ENCODE peak calls at places on chromosomes 11 and 22, in nine cellular contexts. One of them, this sample, is unnamed.

GRCh38 chr11:108112059-108112458 is 9.3 kb upstream of the ACAT1 start:
- DNase-seq in stimulated activated CD4-positive, alpha-beta T cell treated with anti-CD3 and anti-CD28 coated beads, Interleukin-4, amount 100 ng/mL, for 4 hours: no peak
- DNase-seq in left lobe of liver: no peak
- DNase-seq in effector memory CD8-positive, alpha-beta T cell: no peak
- DNase-seq in LoVo: no peak
- DNase-seq in Caki2: no peak
- DNase-seq in NCI-H2171: no peak
- DNase-seq in GM13977: no peak
- DNase-seq in cardiac muscle cell: no peak
- DNase-seq in this sample: no peak

GRCh38 chr22:43392385-43392989 is 19.3 kb upstream of the MPPED1 start:
- DNase-seq in left lobe of liver: no peak
- DNase-seq in GM13977: no peak
- DNase-seq in cardiac muscle cell: no peak
- DNase-seq in NCI-H2171: no peak
- DNase-seq in Caki2: no peak
- DNase-seq in stimulated activated CD4-positive, alpha-beta T cell treated with anti-CD3 and anti-CD28 coated beads, Interleukin-4, amount 100 ng/mL, for 4 hours: no peak
- DNase-seq in LoVo: no peak
- DNase-seq in effector memory CD8-positive, alpha-beta T cell: no peak
- DNase-seq in this sample: no peak

GRCh38 chr11:35388054-35388453 is 31.3 kb downstream of the SLC1A2 start:
- DNase-seq in left lobe of liver: no peak
- DNase-seq in GM13977: no peak
- DNase-seq in NCI-H2171: no peak
- DNase-seq in LoVo: no peak
- DNase-seq in effector memory CD8-positive, alpha-beta T cell: no peak
- DNase-seq in stimulated activated CD4-positive, alpha-beta T cell treated with anti-CD3 and anti-CD28 coated beads, Interleukin-4, amount 100 ng/mL, for 4 hours: no peak
- DNase-seq in Caki2: no peak
- DNase-seq in cardiac muscle cell: no peak
- DNase-seq in this sample: no peak

GRCh38 chr11:111438168-111438567 is 59.1 kb upstream of the POU2AF1 start:
- DNase-seq in effector memory CD8-positive, alpha-beta T cell: no peak
- DNase-seq in stimulated activated CD4-positive, alpha-beta T cell treated with anti-CD3 and anti-CD28 coated beads, Interleukin-4, amount 100 ng/mL, for 4 hours: no peak
- DNase-seq in left lobe of liver: no peak
- DNase-seq in cardiac muscle cell: no peak
- DNase-seq in GM13977: no peak
- DNase-seq in LoVo: no peak
- DNase-seq in Caki2: no peak
- DNase-seq in NCI-H2171: no peak
- DNase-seq in this sample: no peak

GRCh38 chr11:2507945-2508749 is 63.3 kb downstream of the KCNQ1 start:
- DNase-seq in NCI-H2171: no peak
- DNase-seq in GM13977: peak; percentile 4
- DNase-seq in cardiac muscle cell: no peak
- DNase-seq in left lobe of liver: peak; percentile 37
- DNase-seq in effector memory CD8-positive, alpha-beta T cell: no peak
- DNase-seq in stimulated activated CD4-positive, alpha-beta T cell treated with anti-CD3 and anti-CD28 coated beads, Interleukin-4, amount 100 ng/mL, for 4 hours: no peak
- DNase-seq in Caki2: no peak
- DNase-seq in LoVo: no peak
- DNase-seq in this sample: no peak

GRCh38 chr11:70164705-70165104 is 38.4 kb upstream of the FADD start:
- DNase-seq in effector memory CD8-positive, alpha-beta T cell: no peak
- DNase-seq in left lobe of liver: no peak
- DNase-seq in Caki2: no peak
- DNase-seq in stimulated activated CD4-positive, alpha-beta T cell treated with anti-CD3 and anti-CD28 coated beads, Interleukin-4, amount 100 ng/mL, for 4 hours: no peak
- DNase-seq in cardiac muscle cell: no peak
- DNase-seq in GM13977: no peak
- DNase-seq in NCI-H2171: no peak
- DNase-seq in LoVo: no peak
- DNase-seq in this sample: no peak

GRCh38 chr11:78031629-78032028 is 8.6 kb upstream of the KCTD14 start:
- DNase-seq in cardiac muscle cell: no peak
- DNase-seq in left lobe of liver: no peak
- DNase-seq in stimulated activated CD4-positive, alpha-beta T cell treated with anti-CD3 and anti-CD28 coated beads, Interleukin-4, amount 100 ng/mL, for 4 hours: no peak
- DNase-seq in effector memory CD8-positive, alpha-beta T cell: no peak
- DNase-seq in GM13977: no peak
- DNase-seq in NCI-H2171: no peak
- DNase-seq in Caki2: no peak
- DNase-seq in LoVo: no peak
- DNase-seq in this sample: no peak

GRCh38 chr11:123755813-123756212 is 1.5 kb upstream of the OR6X1 start:
- DNase-seq in LoVo: no peak
- DNase-seq in cardiac muscle cell: no peak
- DNase-seq in GM13977: no peak
- DNase-seq in Caki2: no peak
- DNase-seq in NCI-H2171: no peak
- DNase-seq in left lobe of liver: no peak
- DNase-seq in stimulated activated CD4-positive, alpha-beta T cell treated with anti-CD3 and anti-CD28 coated beads, Interleukin-4, amount 100 ng/mL, for 4 hours: no peak
- DNase-seq in effector memory CD8-positive, alpha-beta T cell: no peak
- DNase-seq in this sample: no peak

GRCh38 chr11:45885921-45886721 is 670 bp downstream of the MAPK8IP1 start:
- DNase-seq in stimulated activated CD4-positive, alpha-beta T cell treated with anti-CD3 and anti-CD28 coated beads, Interleukin-4, amount 100 ng/mL, for 4 hours: no peak
- DNase-seq in GM13977: no peak
- DNase-seq in LoVo: no peak
- DNase-seq in NCI-H2171: no peak
- DNase-seq in effector memory CD8-positive, alpha-beta T cell: no peak
- DNase-seq in left lobe of liver: no peak
- DNase-seq in Caki2: no peak
- DNase-seq in cardiac muscle cell: no peak
- DNase-seq in this sample: no peak

GRCh38 chr11:112129656-112130055 is 34.2 kb downstream of the IL18 start:
- DNase-seq in effector memory CD8-positive, alpha-beta T cell: no peak
- DNase-seq in NCI-H2171: no peak
- DNase-seq in LoVo: no peak
- DNase-seq in stimulated activated CD4-positive, alpha-beta T cell treated with anti-CD3 and anti-CD28 coated beads, Interleukin-4, amount 100 ng/mL, for 4 hours: no peak
- DNase-seq in left lobe of liver: no peak
- DNase-seq in cardiac muscle cell: no peak
- DNase-seq in Caki2: no peak
- DNase-seq in GM13977: no peak
- DNase-seq in this sample: no peak